ENCODE peak calls at places on chromosomes 11 and 22, in nine cellular contexts. B is heart left ventricle, E is ELR, V is neural crest cell, O is ascending aorta, K is PC-3, H is amygdala, W is lung microvascular endothelial cell, X is GM12892. Z is an unnamed sample.

GRCh38 chr11:66327171-66328035 is 8.8 kb downstream of the RIN1 start:
- DNase-seq in V (no peak), O (no peak), X (no peak), E (peak), H (no peak), B (peak), K (peak), W (no peak), Z (peak)

GRCh38 chr22:30949934-30950660 is 18.5 kb downstream of the MORC2 start:
- DNase-seq in K (no peak), W (peak), O (no peak), E (no peak), X (no peak), H (no peak), V (no peak), B (no peak), Z (peak)

GRCh38 chr22:45923812-45924211 is 53.1 kb downstream of the WNT7B start:
- DNase-seq in X (no peak), E (no peak), K (no peak), H (no peak), B (no peak), O (no peak), W (no peak), V (no peak), Z (no peak)

GRCh38 chr11:22169833-22170232 is 23.1 kb upstream of the ANO5 start:
- DNase-seq in X (no peak), K (peak), E (peak), B (no peak), V (no peak), W (no peak), O (no peak), H (no peak), Z (no peak)

GRCh38 chr11:76628408-76628947 is 42.1 kb downstream of the LRRC32 start:
- DNase-seq in W (no peak), H (no peak), V (no peak), E (no peak), B (no peak), K (no peak), O (no peak), X (no peak), Z (no peak)

GRCh38 chr11:47946682-47947575 is 33.4 kb upstream of the PTPRJ start:
- DNase-seq in O (peak), X (no peak), V (no peak), H (no peak), W (peak), E (peak), B (peak), K (peak), Z (peak)

GRCh38 chr11:120032766-120033390 is 105.0 kb downstream of the TRIM29 start:
- DNase-seq in O (no peak), V (no peak), W (no peak), H (no peak), X (no peak), E (no peak), B (no peak), K (no peak), Z (no peak)

GRCh38 chr11:26297179-26297970 is 34.6 kb upstream of the ANO3 start:
- DNase-seq in B (no peak), K (peak), O (no peak), X (no peak), W (peak), E (peak), H (no peak), V (peak), Z (peak)

GRCh38 chr22:26597026-26597425 is 7.1 kb upstream of the TPST2 start:
- DNase-seq in K (no peak), E (no peak), H (no peak), X (no peak), V (no peak), W (no peak), B (no peak), O (no peak), Z (no peak)

Z was measured in epithelial cell of esophagus.